ENCODE peak calls at places on chromosomes 11 and 22, in seven cellular contexts. M is mesendoderm, T is neuronal stem cell, Z is H9, Y is H1, L is IMR-90, A is trophoblast cell. Q is an unnamed sample.

GRCh38 chr11:115396533-115396932 is 107.7 kb downstream of the CADM1 start:
- DNase-seq in A (no peak), Y (no peak), M (no peak), T (no peak), Z (no peak), L (no peak), Q (no peak)

GRCh38 chr22:19535001-19535400 is 10.8 kb upstream of the CLDN5 start:
- DNase-seq in L (no peak), Y (no peak), Z (no peak), T (no peak), A (no peak), M (no peak), Q (no peak)

GRCh38 chr11:1504581-1505290 is 18.2 kb upstream of the MOB2 start:
- DNase-seq in Z (no peak), T (no peak), Y (no peak), M (no peak), A (no peak), L (no peak), Q (no peak)

GRCh38 chr22:35592418-35592967 is 24.6 kb downstream of the MB start:
- DNase-seq in L (no peak), Y (no peak), A (no peak), Z (no peak), T (no peak), M (no peak), Q (no peak)

GRCh38 chr22:41445171-41446056 is 1.2 kb downstream of the TOB2 start:
- DNase-seq in M (peak; percentile 87), Z (peak; percentile 45), L (no peak), T (peak; percentile 71), Y (peak; percentile 55), A (no peak), Q (peak; percentile 34)

GRCh38 chr11:126945319-126945718 is 55.3 kb downstream of the KIRREL3 start:
- DNase-seq in Z (peak; percentile 36), M (peak; percentile 33), L (no peak), T (no peak), Y (no peak), A (peak; percentile 79), Q (no peak)

GRCh38 chr11:117223741-117224685 is 7.9 kb downstream of the PCSK7 start:
- DNase-seq in Z (no peak), T (no peak), M (no peak), L (no peak), A (no peak), Y (no peak), Q (no peak)

GRCh38 chr22:35524966-35525686 is 15.5 kb upstream of the RASD2 start:
- DNase-seq in Y (no peak), T (no peak), A (no peak), M (no peak), Z (no peak), L (no peak), Q (peak; percentile 55)

GRCh38 chr22:41762980-41763779 is 37.3 kb upstream of the CCDC134 start:
- DNase-seq in A (no peak), Z (peak; percentile 91), T (peak; percentile 71), L (no peak), M (peak; percentile 94), Y (peak; percentile 94), Q (no peak)

GRCh38 chr22:39733191-39733590 is 160.4 kb downstream of the ENTHD1 start:
- DNase-seq in Y (peak; percentile 26), A (no peak), M (no peak), T (no peak), L (no peak), Z (no peak), Q (no peak)

GRCh38 chr11:114359342-114359741 is 41.0 kb downstream of the C11orf71 start:
- DNase-seq in A (no peak), T (no peak), M (no peak), Z (no peak), L (peak; percentile 60), Y (no peak), Q (no peak)

GRCh38 chr22:36588285-36588684 is 59.3 kb upstream of the EIF3D start:
- DNase-seq in Y (no peak), Z (no peak), T (no peak), A (no peak), L (no peak), M (no peak), Q (no peak)

GRCh38 chr11:130979386-130979972 is 63.2 kb upstream of the SNX19 start:
- DNase-seq in Y (no peak), Z (no peak), M (peak; percentile 53), T (no peak), A (no peak), L (peak; percentile 61), Q (peak; percentile 34)

GRCh38 chr11:80118071-80118470 is 677.2 kb upstream of the TENM4 start:
- DNase-seq in Z (no peak), M (no peak), Y (no peak), A (no peak), T (no peak), L (no peak), Q (no peak)

GRCh38 chr11:100863080-100863581 is 176.0 kb downstream of the ARHGAP42 start:
- DNase-seq in Z (no peak), M (peak; percentile 64), A (no peak), T (peak; percentile 8), Y (no peak), L (peak; percentile 95), Q (peak; percentile 94)

GRCh38 chr11:121467965-121468364 is 15.2 kb upstream of the SORL1-AS1 start:
- DNase-seq in A (no peak), M (no peak), T (no peak), Z (no peak), Y (no peak), L (no peak), Q (no peak)

GRCh38 chr11:94845622-94846021 is 77.5 kb downstream of the AMOTL1 start:
- DNase-seq in M (no peak), Y (no peak), Z (no peak), A (no peak), T (no peak), L (peak; percentile 89), Q (peak; percentile 40)

GRCh38 chr11:68411501-68411991 is 49.0 kb upstream of the PPP6R3 start:
- DNase-seq in T (no peak), A (no peak), Y (no peak), M (no peak), L (no peak), Z (no peak), Q (no peak)

GRCh38 chr11:66008468-66009101 is 3.2 kb upstream of the CST6 start:
- DNase-seq in M (peak; percentile 57), L (no peak), T (no peak), Y (no peak), A (no peak), Z (no peak), Q (no peak)

GRCh38 chr22:32142600-32142999 is 16.5 kb downstream of the C22orf42 start:
- DNase-seq in Z (no peak), T (no peak), Y (no peak), L (no peak), A (no peak), M (no peak), Q (no peak)

DNA sequence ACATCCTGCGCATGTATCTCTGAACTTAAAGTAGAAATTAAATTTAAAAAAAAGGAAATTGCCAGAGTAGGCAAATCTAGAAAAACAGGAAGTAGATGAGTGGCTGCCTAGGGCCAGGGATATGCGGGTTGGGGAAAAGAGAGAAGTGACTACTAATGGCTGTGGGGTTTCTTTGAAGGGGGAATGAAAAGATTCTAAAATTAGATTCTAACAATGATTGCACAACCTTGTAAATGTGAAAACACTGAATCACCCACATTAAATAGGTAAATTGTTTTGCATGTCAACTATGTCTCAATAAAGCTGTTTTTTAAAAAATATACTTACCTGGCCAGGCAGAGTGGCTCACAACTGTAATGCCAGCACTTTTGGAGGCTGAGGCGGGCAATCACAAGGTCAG is 14.2 kb downstream of the C22orf42 start:
- DNase-seq in A (no peak), L (no peak), Y (no peak), Z (no peak), T (no peak), M (no peak), Q (no peak)
- H2BK5ac ChIP-seq in A (no peak overlapping the region), L (no peak overlapping the region), Y (no peak overlapping the region), Z (no peak overlapping the region), T (no peak overlapping the region), M (no peak overlapping the region), Q (no peak overlapping the region)

GRCh38 chr11:108112059-108112458 is 9.3 kb upstream of the ACAT1 start:
- DNase-seq in M (no peak), L (peak; percentile 86), Y (no peak), T (no peak), A (no peak), Z (no peak), Q (peak; percentile 64)
- H2BK5ac ChIP-seq in M (no peak overlapping the region), L (no peak overlapping the region), Y (no peak overlapping the region), T (no peak overlapping the region), A (no peak overlapping the region), Z (no peak overlapping the region), Q (no peak overlapping the region)

DNA sequence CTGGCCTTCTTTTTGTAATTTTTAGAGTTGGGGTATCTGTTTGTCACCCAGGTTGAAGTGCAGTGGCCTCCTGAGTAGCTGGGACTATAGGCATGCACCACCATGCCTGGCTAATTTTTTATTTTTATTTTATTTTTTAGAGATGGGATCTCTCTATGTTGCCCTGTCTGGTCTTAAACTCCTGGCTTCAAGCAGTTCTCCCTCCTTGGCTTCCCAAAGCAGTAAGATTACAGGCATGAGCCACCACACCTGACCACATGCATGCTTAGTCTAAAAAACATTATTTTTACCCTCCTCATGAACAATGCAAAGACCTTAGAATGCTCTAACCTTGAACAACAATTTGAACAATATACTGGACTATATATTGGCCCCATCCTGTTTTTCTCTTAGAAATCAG is 22.1 kb upstream of the PITPNB start:
- DNase-seq in Y (no peak), A (no peak), Z (no peak), T (no peak), M (no peak), L (no peak), Q (no peak)
- H2BK5ac ChIP-seq in Y (no peak overlapping the region), A (no peak overlapping the region), Z (no peak overlapping the region), T (no peak overlapping the region), M (no peak overlapping the region), L (no peak overlapping the region), Q (no peak overlapping the region)

DNA sequence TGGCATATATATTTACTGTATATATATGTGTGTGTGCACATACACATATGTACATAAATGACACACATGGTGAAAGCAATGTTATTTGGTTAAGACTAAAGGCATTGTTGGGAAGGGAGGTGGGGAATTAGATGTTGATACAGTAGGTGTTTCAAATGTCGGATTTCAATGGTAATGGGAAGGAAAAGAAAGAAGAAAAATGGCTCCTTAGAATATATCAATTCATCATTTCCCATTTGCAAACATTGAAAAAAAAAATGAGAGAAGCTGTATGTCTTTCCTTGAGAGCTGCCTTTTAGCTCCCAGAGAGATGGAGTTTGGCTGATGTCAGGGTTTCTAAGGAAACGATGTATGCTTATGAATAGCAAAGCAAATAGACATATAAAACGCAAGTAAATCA is 33.4 kb upstream of the ATXN10 start:
- DNase-seq in A (no peak), L (no peak), Y (no peak), T (no peak), Z (no peak), M (no peak), Q (no peak)
- H2BK5ac ChIP-seq in A (no peak overlapping the region), L (no peak overlapping the region), Y (no peak overlapping the region), T (no peak overlapping the region), Z (no peak overlapping the region), M (no peak overlapping the region), Q (no peak overlapping the region)